ENCODE peak calls at places on chromosomes 11 and 22, in nine cellular contexts. B, Q, F, W, A, P, V, K and I are unnamed samples.

GRCh38 chr11:118265954-118266353 is 1.9 kb upstream of the MPZL2 start:
- DNase-seq in B (peak; percentile 74), F (no peak), Q (no peak), K (peak; percentile 83), W (no peak), P (no peak), A (peak; percentile 71), V (no peak), I (no peak)

GRCh38 chr11:86183694-86184093 is 60.9 kb upstream of the EED start:
- DNase-seq in V (no peak), K (no peak), Q (no peak), W (peak; percentile 65), F (no peak), B (peak; percentile 75), A (no peak), P (peak; percentile 43), I (no peak)

GRCh38 chr11:93832780-93833179 is 17.6 kb downstream of the VSTM5 start:
- DNase-seq in W (no peak), V (no peak), F (no peak), K (no peak), A (no peak), P (no peak), B (no peak), Q (no peak), I (no peak)

GRCh38 chr11:68509105-68509504 is 48.6 kb downstream of the PPP6R3 start:
- DNase-seq in V (no peak), Q (no peak), F (no peak), K (no peak), B (no peak), P (no peak), W (peak; percentile 47), A (no peak), I (no peak)

GRCh38 chr11:22734628-22735345 is 68.4 kb downstream of the GAS2 start:
- DNase-seq in W (peak; percentile 8), B (no peak), A (no peak), F (no peak), V (no peak), P (no peak), Q (no peak), K (no peak), I (no peak)

GRCh38 chr22:38314992-38315800 is 2.0 kb downstream of the CSNK1E start:
- DNase-seq in K (peak; percentile 41), W (peak; percentile 61), P (peak; percentile 34), Q (no peak), V (no peak), A (peak; percentile 29), B (no peak), F (no peak), I (no peak)

GRCh38 chr22:35913925-35914324 is 114.7 kb downstream of the RBFOX2 start:
- DNase-seq in Q (no peak), P (no peak), B (no peak), W (no peak), F (no peak), A (no peak), K (no peak), V (no peak), I (no peak)

GRCh38 chr11:122062763-122063162 is 53.3 kb downstream of the BLID start:
- DNase-seq in B (no peak), P (no peak), Q (no peak), V (no peak), K (no peak), A (no peak), F (no peak), W (no peak), I (no peak)

GRCh38 chr11:28756977-28757376 is 648.8 kb downstream of the METTL15 start:
- DNase-seq in V (no peak), W (peak; percentile 63), K (no peak), F (no peak), A (peak; percentile 33), P (peak; percentile 87), Q (peak; percentile 59), B (peak; percentile 32), I (no peak)

GRCh38 chr22:35378547-35379078 is 2.3 kb upstream of the HMOX1 start:
- DNase-seq in A (no peak), K (no peak), F (no peak), Q (no peak), W (no peak), P (peak; percentile 20), B (no peak), V (no peak), I (no peak)

GRCh38 chr22:41831383-41831782 is 1.5 kb upstream of the SREBF2 start:
- DNase-seq in P (peak; percentile 40), A (no peak), F (peak; percentile 64), V (no peak), B (no peak), K (no peak), Q (no peak), W (peak; percentile 54), I (no peak)

GRCh38 chr22:30262917-30263741 is 3.5 kb downstream of the OSM start:
- DNase-seq in V (peak; percentile 85), W (peak; percentile 68), P (peak; percentile 76), K (peak; percentile 81), Q (peak; percentile 50), A (peak; percentile 64), F (peak; percentile 74), B (no peak), I (no peak)

GRCh38 chr22:37529652-37530345 is 10.6 kb upstream of the CARD10 start:
- DNase-seq in F (peak; percentile 21), A (peak; percentile 34), B (no peak), K (peak; percentile 78), W (no peak), V (no peak), P (no peak), Q (no peak), I (no peak)

GRCh38 chr22:28608546-28608945 is 71.1 kb downstream of the TTC28 start:
- DNase-seq in F (no peak), B (no peak), K (no peak), P (no peak), V (no peak), Q (no peak), W (no peak), A (no peak), I (no peak)

GRCh38 chr11:84214557-84214956 is 928.4 kb upstream of the CCDC90B start:
- DNase-seq in A (no peak), K (no peak), Q (no peak), B (no peak), V (no peak), P (no peak), F (no peak), W (no peak), I (no peak)

GRCh38 chr22:42919199-42919598 is 62.1 kb upstream of the ARFGAP3 start:
- DNase-seq in Q (peak; percentile 24), W (peak; percentile 72), P (no peak), A (peak; percentile 38), F (no peak), V (no peak), K (no peak), B (peak; percentile 44), I (no peak)

GRCh38 chr22:40768187-40768586 is 51.0 kb downstream of the SLC25A17 start:
- DNase-seq in W (no peak), F (no peak), A (no peak), B (no peak), K (no peak), Q (no peak), P (no peak), V (no peak), I (no peak)

GRCh38 chr11:63897459-63898156 is 19.4 kb downstream of the RCOR2 start:
- DNase-seq in W (no peak), B (no peak), P (no peak), K (no peak), V (no peak), F (no peak), A (no peak), Q (no peak), I (no peak)
- H3K27ac ChIP-seq in W (no peak overlapping the region), B (no peak overlapping the region), P (no peak overlapping the region), K (no peak overlapping the region), V (no peak overlapping the region), F (no peak overlapping the region), A (no peak overlapping the region), Q (no peak overlapping the region), I (no peak overlapping the region)

DNA sequence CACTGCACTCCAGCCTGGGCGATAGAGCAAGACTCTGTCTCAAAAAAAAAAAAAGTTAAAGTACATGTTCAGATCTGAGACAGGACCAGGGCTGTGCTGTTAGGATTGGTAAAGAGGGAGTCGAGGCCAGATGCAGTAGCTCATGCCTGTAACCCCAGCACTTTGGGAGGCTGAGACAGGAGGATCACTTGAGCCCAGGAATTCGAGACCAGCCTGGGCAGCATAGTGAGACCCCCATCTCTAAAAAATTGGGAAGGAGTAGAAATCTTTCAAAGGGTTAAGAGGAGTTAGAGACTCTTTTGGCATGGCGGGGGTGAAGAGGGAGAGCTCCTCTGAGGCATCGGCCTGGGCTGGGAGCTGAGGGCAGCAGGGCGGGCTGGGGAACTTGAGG is 11.8 kb downstream of the SLC25A45 start:
- DNase-seq in F (no peak), A (no peak), B (no peak), Q (no peak), W (no peak), K (no peak), V (no peak), P (no peak), I (no peak)
- H3K27ac ChIP-seq in F (no peak overlapping the region), A (peak overlapping the region; percentile 52), B (no peak overlapping the region), Q (peak overlapping the region; percentile 66), W (peak overlapping the region; percentile 82), K (no peak overlapping the region), V (peak overlapping the region; percentile 93), P (peak overlapping the region; percentile 97), I (peak overlapping the region; percentile 70)

GRCh38 chr11:128298271-128298670 is 289.1 kb downstream of the ETS1 start:
- DNase-seq in F (no peak), K (no peak), B (no peak), V (no peak), Q (no peak), P (no peak), A (no peak), W (no peak), I (no peak)
- H3K27ac ChIP-seq in F (no peak overlapping the region), K (peak overlapping the region; percentile 55), B (no peak overlapping the region), V (peak overlapping the region; percentile 43), Q (no peak overlapping the region), P (no peak overlapping the region), A (no peak overlapping the region), W (no peak overlapping the region), I (no peak overlapping the region)

GRCh38 chr11:8069771-8070170 is 11.2 kb upstream of the TUB start:
- DNase-seq in B (no peak), A (no peak), Q (no peak), W (no peak), P (no peak), K (no peak), F (no peak), V (no peak), I (no peak)
- H3K27ac ChIP-seq in B (no peak overlapping the region), A (no peak overlapping the region), Q (no peak overlapping the region), W (no peak overlapping the region), P (no peak overlapping the region), K (peak overlapping the region; percentile 53), F (no peak overlapping the region), V (no peak overlapping the region), I (no peak overlapping the region)

DNA sequence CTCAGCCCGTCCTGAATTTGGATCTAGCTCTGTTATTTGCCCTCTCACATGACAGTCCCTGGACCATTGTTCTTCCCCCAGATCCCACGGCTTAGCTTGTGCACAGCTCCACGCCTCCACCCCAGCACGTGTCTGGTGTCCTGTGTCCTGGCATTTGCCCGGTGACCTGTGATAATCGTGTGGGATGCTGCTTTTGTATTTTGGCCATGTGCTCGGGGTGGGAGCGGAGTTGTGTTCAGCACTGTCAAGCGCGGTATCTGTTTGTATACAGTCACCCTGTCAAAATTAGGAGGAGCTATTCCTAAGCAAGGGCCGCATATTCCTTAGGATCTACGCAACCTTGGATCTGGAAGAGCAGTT is 11.9 kb downstream of the ADAMTS8 start:
- DNase-seq in W (no peak), V (peak; percentile 19), Q (no peak), B (no peak), P (no peak), A (no peak), F (no peak), K (no peak), I (no peak)
- H3K27ac ChIP-seq in W (no peak overlapping the region), V (no peak overlapping the region), Q (no peak overlapping the region), B (no peak overlapping the region), P (no peak overlapping the region), A (no peak overlapping the region), F (no peak overlapping the region), K (no peak overlapping the region), I (no peak overlapping the region)